ENCODE peak calls at places on chromosomes 7 and 10, in eight cellular contexts. V, H, T, K, B, S, J and O are unnamed samples. For H3K36me3, the result is how much of the 10 kb centered on the place peaks cover.

GRCh38 chr10:61643316-61643751 is 19.4 kb upstream of the CABCOCO1 start:
- DNase-seq in K (no peak), H (no peak), T (no peak), S (peak), V (no peak), B (no peak), J (no peak), O (no peak)

GRCh38 chr7:119929891-119930290 is 343.1 kb upstream of the KCND2 start:
- DNase-seq in B (no peak), V (no peak), H (no peak), J (no peak), S (no peak), T (no peak), K (no peak), O (no peak)

GRCh38 chr7:137667633-137668387 is 179.0 kb downstream of the DGKI start:
- DNase-seq in V (no peak), K (no peak), T (no peak), S (no peak), J (no peak), H (no peak), B (no peak), O (no peak)

GRCh38 chr10:124296121-124296812 is 122.5 kb downstream of the OAT start:
- DNase-seq in H (no peak), K (no peak), V (no peak), S (no peak), T (peak), J (peak), B (no peak), O (no peak)

GRCh38 chr7:149844445-149844844 is 6.3 kb downstream of the ZNF862 start:
- DNase-seq in J (no peak), T (no peak), V (no peak), K (no peak), S (no peak), H (no peak), B (no peak), O (no peak)

GRCh38 chr10:30850776-30851175 is 180.9 kb downstream of the ZNF438 start:
- DNase-seq in V (no peak), B (no peak), K (no peak), H (no peak), J (no peak), T (no peak), S (no peak), O (no peak)

GRCh38 chr10:12605580-12606405 is 256.4 kb downstream of the CAMK1D start:
- DNase-seq in B (peak), H (peak), S (peak), K (peak), V (peak), J (peak), T (peak), O (peak)

GRCh38 chr7:33900501-33900900 is 4.8 kb upstream of the BMPER start:
- DNase-seq in K (no peak), J (no peak), T (no peak), H (no peak), V (no peak), B (no peak), S (no peak), O (no peak)

GRCh38 chr7:98284335-98285036 is 3.0 kb downstream of the BRI3 start:
- DNase-seq in H (peak), B (peak), S (no peak), K (no peak), V (no peak), T (peak), J (peak), O (peak)

GRCh38 chr10:46254467-46254866 is 32.3 kb upstream of the ANTXRL start:
- DNase-seq in J (no peak), K (no peak), B (no peak), H (no peak), T (no peak), S (no peak), V (no peak), O (no peak)

GRCh38 chr7:66426996-66427395 is 201.7 kb upstream of the KCTD7 start:
- DNase-seq in S (no peak), J (no peak), T (no peak), H (no peak), K (no peak), V (no peak), B (no peak), O (no peak)

GRCh38 chr10:20852303-20852702 is 44.8 kb downstream of the NEBL start:
- DNase-seq in V (no peak), B (no peak), S (no peak), K (no peak), T (no peak), H (peak), J (no peak), O (no peak)

GRCh38 chr7:128104109-128104742 is 73.0 kb upstream of the LRRC4 start:
- DNase-seq in T (peak), H (peak), J (no peak), S (no peak), B (peak), K (peak), V (no peak), O (peak)

GRCh38 chr7:105723582-105723981 is 142.3 kb upstream of the EFCAB10 start:
- DNase-seq in V (no peak), K (no peak), H (no peak), T (peak), S (no peak), B (no peak), J (no peak), O (no peak)

GRCh38 chr7:41029072-41029492 is 673.8 kb downstream of the INHBA start:
- DNase-seq in B (no peak), V (no peak), T (no peak), K (no peak), S (no peak), J (no peak), H (no peak), O (no peak)

GRCh38 chr7:43390601-43391000 is 192.3 kb upstream of the STK17A start:
- DNase-seq in K (no peak), S (no peak), H (no peak), B (no peak), J (no peak), T (no peak), V (no peak), O (no peak)

GRCh38 chr7:43392638-43393037 is 190.3 kb upstream of the STK17A start:
- DNase-seq in H (no peak), V (no peak), B (no peak), T (no peak), K (no peak), J (no peak), S (no peak), O (no peak)

GRCh38 chr7:43396193-43396747 is 186.6 kb upstream of the STK17A start:
- DNase-seq in V (no peak), S (no peak), B (no peak), K (no peak), J (no peak), T (no peak), H (no peak), O (no peak)

GRCh38 chr7:43394441-43395130 is 188.3 kb upstream of the STK17A start:
- DNase-seq in K (no peak), B (no peak), V (no peak), S (no peak), T (no peak), H (no peak), J (no peak), O (no peak)

DNA sequence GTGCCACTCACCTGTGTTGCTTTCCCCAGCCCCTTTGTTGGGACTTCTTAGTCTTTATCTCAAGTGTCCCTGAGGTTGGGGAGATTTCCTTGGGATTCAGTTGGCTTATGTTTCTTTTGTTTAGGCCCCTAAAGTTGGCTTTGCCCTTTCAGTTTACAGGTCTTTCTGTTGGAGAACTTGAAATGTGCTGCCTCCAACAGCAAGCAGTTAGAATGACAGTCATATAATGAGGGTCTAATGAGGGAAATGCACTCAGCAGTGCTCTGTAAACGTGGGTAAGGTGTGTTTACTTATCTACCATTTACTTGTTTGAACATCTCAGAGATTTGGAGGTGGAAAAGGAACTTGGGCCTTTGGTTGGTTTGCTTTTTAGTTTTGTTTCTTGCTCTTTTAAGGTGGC is 191.4 kb upstream of the STK17A start:
- DNase-seq in V (no peak), B (no peak), H (no peak), S (no peak), T (no peak), K (no peak), J (no peak), O (no peak)
- TF ChIP-seq CTCF in V (no peak), B (no peak), H (no peak), S (no peak), T (no peak), K (no peak), J (no peak), O (no peak)

GRCh38 chr10:79137404-79137803 is 68.6 kb downstream of the ZMIZ1 start:
- DNase-seq in H (no peak), V (no peak), J (no peak), B (no peak), T (peak), S (no peak), K (no peak), O (no peak)

GRCh38 chr10:79137826-79138225 is 69.1 kb downstream of the ZMIZ1 start:
- DNase-seq in J (peak), S (peak), T (peak), H (no peak), V (peak), B (no peak), K (peak), O (peak)

GRCh38 chr10:79140083-79140793 is 71.5 kb downstream of the ZMIZ1 start:
- DNase-seq in S (no peak), H (no peak), K (no peak), T (no peak), B (no peak), J (no peak), V (no peak), O (no peak)

GRCh38 chr10:79139124-79139835 is 70.5 kb downstream of the ZMIZ1 start:
- DNase-seq in T (peak), J (peak), S (no peak), V (no peak), H (no peak), K (no peak), B (peak), O (peak)

DNA sequence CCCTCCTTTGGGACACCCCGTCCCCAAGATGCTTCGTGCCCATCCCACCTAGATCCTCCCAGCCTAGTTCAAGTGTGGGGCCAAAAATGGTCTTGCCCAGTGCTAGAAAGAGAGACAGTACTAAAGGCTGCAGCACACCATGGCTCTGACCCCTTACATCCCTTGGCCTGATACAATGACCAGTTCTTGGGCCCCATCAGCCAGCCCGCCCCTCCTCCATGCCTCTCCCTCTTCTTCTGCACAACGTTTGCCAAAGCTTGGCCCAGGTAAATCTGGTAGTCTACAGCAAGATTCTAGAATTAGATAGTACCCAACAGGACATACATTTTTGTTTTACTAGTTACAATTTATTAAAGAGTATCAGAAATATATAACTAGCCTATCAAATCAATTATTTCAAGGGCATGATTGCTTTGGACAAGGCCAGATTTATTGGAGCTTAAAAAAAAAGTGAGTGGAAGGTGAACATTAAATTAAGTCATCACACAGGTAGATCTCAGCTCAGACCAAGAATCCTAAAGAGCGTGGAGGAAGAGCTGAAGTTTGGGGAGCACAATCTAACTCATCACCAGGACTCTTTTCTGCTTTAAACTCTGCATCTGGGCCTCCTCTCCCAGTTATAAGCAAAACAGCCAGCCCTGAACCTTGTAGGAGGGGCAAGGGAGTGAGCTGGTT is 69.8 kb downstream of the ZMIZ1 start:
- DNase-seq in H (no peak), K (no peak), T (no peak), V (no peak), S (no peak), J (no peak), B (no peak), O (no peak)
- H3K36me3 ChIP-seq in H (under half), K (under half), T (under half), V (under half), S (under half), J (under half), B (under half), O (under half)

GRCh38 chr10:95519132-95519487 is 42.1 kb downstream of the SORBS1 start:
- DNase-seq in S (no peak), H (peak), B (no peak), T (no peak), K (no peak), V (no peak), J (no peak), O (peak)
- H3K4me3 ChIP-seq in S (no peak), H (no peak), B (no peak), T (no peak), K (no peak), V (no peak), J (no peak), O (no peak)

GRCh38 chr10:128735996-128736395 is 609.8 kb upstream of the MKI67 start:
- DNase-seq in V (no peak), S (no peak), K (no peak), T (no peak), J (no peak), H (no peak), B (no peak), O (no peak)
- TF ChIP-seq CTCF in V (no peak), S (no peak), K (no peak), T (no peak), J (no peak), H (no peak), B (no peak), O (no peak)

GRCh38 chr10:102148275-102148674 is 3.9 kb upstream of the NOLC1 start:
- DNase-seq in K (no peak), B (no peak), V (no peak), J (no peak), S (no peak), H (no peak), T (peak), O (no peak)
- H3K36me3 ChIP-seq in K (under half), B (half or more), V (under half), J (under half), S (under half), H (under half), T (under half), O (half or more)

DNA sequence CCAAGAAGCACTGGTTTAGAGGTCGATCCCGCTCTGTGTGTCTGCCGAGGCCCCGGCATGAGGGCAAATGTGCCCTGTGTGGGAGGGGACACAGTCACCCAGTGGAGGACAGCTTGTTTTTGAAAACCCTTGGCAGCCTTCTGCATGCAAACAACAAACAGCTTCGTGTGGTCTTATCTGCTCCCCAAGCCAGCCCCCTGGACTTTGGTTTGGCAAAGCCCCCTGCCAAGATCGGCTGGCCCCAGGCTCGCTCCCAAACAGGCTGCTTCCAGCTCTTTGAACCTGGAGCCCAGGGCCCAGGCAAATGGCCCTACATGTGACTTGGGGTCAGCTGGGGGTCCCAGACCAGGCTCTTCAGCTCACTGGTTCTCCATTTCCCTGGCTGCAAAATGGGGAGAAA is 2.9 kb downstream of the ELN start:
- DNase-seq in K (no peak), T (no peak), J (no peak), B (no peak), V (no peak), S (no peak), H (no peak), O (no peak)
- H3K4me3 ChIP-seq in K (no peak), T (no peak), J (peak), B (peak), V (no peak), S (no peak), H (peak), O (peak)

GRCh38 chr10:121628859-121629258 is 30.6 kb upstream of the FGFR2 start:
- DNase-seq in S (no peak), J (no peak), T (no peak), V (no peak), H (no peak), K (no peak), B (no peak), O (no peak)
- TF ChIP-seq CTCF in S (no peak), J (no peak), T (no peak), V (no peak), H (no peak), K (no peak), B (no peak), O (no peak)

GRCh38 chr7:26372738-26373137 is 81.1 kb downstream of the SNX10 start:
- DNase-seq in T (no peak), B (no peak), H (no peak), S (no peak), V (no peak), J (no peak), K (no peak), O (no peak)

GRCh38 chr7:26372211-26372610 is 80.5 kb downstream of the SNX10 start:
- DNase-seq in B (no peak), V (no peak), T (no peak), J (no peak), H (no peak), S (no peak), K (no peak), O (no peak)

GRCh38 chr7:26376208-26376917 is 84.7 kb downstream of the SNX10 start:
- DNase-seq in H (peak), S (peak), V (no peak), K (peak), B (peak), J (no peak), T (no peak), O (no peak)

GRCh38 chr7:26375604-26376207 is 84.0 kb downstream of the SNX10 start:
- DNase-seq in H (no peak), T (no peak), V (no peak), J (no peak), S (no peak), B (no peak), K (no peak), O (no peak)

GRCh38 chr7:26374665-26375373 is 83.2 kb downstream of the SNX10 start:
- DNase-seq in V (no peak), K (no peak), B (no peak), J (no peak), S (no peak), T (no peak), H (no peak), O (no peak)
- H3K36me3 ChIP-seq in V (under half), K (under half), B (under half), J (under half), S (under half), T (under half), H (under half), O (under half)